ENCODE peak calls at places on chromosomes 5 and 9, in five cellular contexts. J is CD8-positive, alpha-beta T cell; H is IMR-90; N is PC-3; S is CD8-positive, alpha-beta memory T cell. Q is an unnamed sample.

GRCh38 chr9:128624566-128624965 is 32.1 kb downstream of the DYNC2I2 start:
- DNase-seq in J (no peak), H (no peak), N (no peak), S (no peak), Q (no peak)

GRCh38 chr9:113709721-113710120 is 166.4 kb upstream of the ZNF618 start:
- DNase-seq in J (no peak), H (no peak), N (no peak), S (no peak), Q (no peak)

GRCh38 chr5:80229902-80230255 is 26.0 kb downstream of the SERINC5 start:
- DNase-seq in J (no peak), H (no peak), N (no peak), S (no peak), Q (no peak)

GRCh38 chr5:149857499-149857898 is 87.1 kb downstream of the PDE6A start:
- DNase-seq in J (no peak), H (no peak), N (peak; percentile 71), S (no peak), Q (peak; percentile 61)

GRCh38 chr5:147321569-147321968 is 86.7 kb downstream of the STK32A start:
- DNase-seq in J (no peak), H (no peak), N (no peak), S (no peak), Q (no peak)

GRCh38 chr5:69271376-69271775 is 36.7 kb downstream of the CDK7 start:
- DNase-seq in J (no peak), H (peak; percentile 60), N (peak; percentile 2), S (no peak), Q (peak; percentile 67)

GRCh38 chr5:66807743-66808142 is 211.6 kb downstream of the MAST4 start:
- DNase-seq in J (no peak), H (peak; percentile 55), N (peak; percentile 63), S (no peak), Q (peak; percentile 7)

GRCh38 chr5:93274291-93274690 is 306.7 kb downstream of the NR2F1-AS1 start:
- DNase-seq in J (no peak), H (peak; percentile 73), N (peak; percentile 27), S (no peak), Q (no peak)

GRCh38 chr5:133298447-133298846 is 246.6 kb downstream of the HSPA4 start:
- DNase-seq in J (no peak), H (no peak), N (no peak), S (no peak), Q (no peak)

GRCh38 chr9:19464061-19464763 is 55.4 kb downstream of the ACER2 start:
- DNase-seq in J (no peak), H (no peak), N (no peak), S (no peak), Q (no peak)
- H3K4me3 ChIP-seq in J (peak overlapping the region; percentile 56), H (peak overlapping the region; percentile 19), N (peak overlapping the region; percentile 74), S (peak overlapping the region; percentile 49), Q (peak overlapping the region; percentile 38)

GRCh38 chr5:72374844-72375243 is 54.7 kb downstream of the PTCD2 start:
- DNase-seq in J (no peak), H (no peak), N (no peak), S (no peak), Q (no peak)
- H3K27me3 ChIP-seq in J (no peaks in the 10 kb centered on the region), H (no peaks in the 10 kb centered on the region), N (no peaks in the 10 kb centered on the region), S (peaks cover 5% of the 10 kb centered on the region), Q (no peaks in the 10 kb centered on the region)

GRCh38 chr9:98095401-98095800 is 23.6 kb downstream of the TRIM14 start:
- DNase-seq in J (no peak), H (no peak), N (no peak), S (no peak), Q (no peak)

GRCh38 chr9:98094851-98095250 is 24.2 kb downstream of the TRIM14 start:
- DNase-seq in J (no peak), H (no peak), N (no peak), S (no peak), Q (no peak)

GRCh38 chr9:98097836-98098235 is 21.2 kb downstream of the TRIM14 start:
- DNase-seq in J (no peak), H (no peak), N (peak; percentile 18), S (no peak), Q (no peak)

GRCh38 chr9:98094316-98094715 is 24.7 kb downstream of the TRIM14 start:
- DNase-seq in J (no peak), H (no peak), N (no peak), S (no peak), Q (peak; percentile 75)

GRCh38 chr9:98096091-98096490 is 22.9 kb downstream of the TRIM14 start:
- DNase-seq in J (no peak), H (no peak), N (no peak), S (no peak), Q (no peak)
- H3K36me3 ChIP-seq in J (peaks cover 18% of the 10 kb centered on the region), H (peaks cover 1% of the 10 kb centered on the region), N (no peaks in the 10 kb centered on the region), S (peaks cover 23% of the 10 kb centered on the region), Q (peaks cover 12% of the 10 kb centered on the region)

DNA sequence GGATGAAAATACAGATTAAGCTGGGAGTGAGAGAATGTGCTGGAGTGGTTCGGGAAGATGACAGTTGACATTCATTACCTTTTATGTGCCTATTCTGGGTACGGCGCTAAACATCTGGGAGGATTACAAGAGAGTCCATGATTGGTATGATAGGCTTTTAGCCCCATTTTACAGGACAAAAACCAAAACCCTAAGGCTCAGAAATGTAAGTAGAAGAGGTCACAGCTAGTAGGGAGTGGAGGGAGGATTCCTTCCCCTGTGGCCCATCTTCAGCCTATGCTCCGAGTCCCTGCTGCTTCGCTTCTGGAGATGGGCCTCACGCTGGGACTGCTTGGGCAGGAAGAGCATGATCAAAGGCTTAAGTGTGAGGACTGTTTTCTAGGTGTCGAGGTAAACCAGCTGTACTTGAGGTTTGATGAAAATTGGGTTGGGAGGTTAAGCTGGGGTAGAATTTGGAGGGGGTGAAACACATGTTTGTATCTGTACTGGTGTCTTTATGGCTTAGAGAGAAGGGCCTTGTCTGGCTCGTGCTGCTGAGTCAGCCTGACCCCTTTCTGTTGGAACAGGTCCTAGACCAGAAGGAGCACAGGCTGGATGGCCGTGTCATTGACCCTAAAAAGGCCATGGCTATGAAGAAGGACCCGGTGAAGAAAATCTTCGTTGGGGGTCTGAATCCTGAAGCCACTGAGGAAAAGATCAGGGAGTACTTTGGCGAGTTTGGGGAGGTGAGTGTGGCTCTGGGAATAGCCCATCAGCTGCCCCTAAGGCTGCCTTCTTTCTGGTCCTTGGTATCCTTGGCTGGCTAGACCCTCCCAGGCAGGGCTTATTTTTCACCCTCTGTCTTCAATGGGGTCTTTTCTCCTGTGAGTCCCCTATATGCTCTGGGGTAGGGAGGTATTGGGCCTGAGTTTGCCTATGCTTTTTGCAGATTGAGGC is 2.1 kb downstream of the HNRNPAB start:
- DNase-seq in J (no peak), H (peak; percentile 23), N (no peak), S (no peak), Q (peak; percentile 46)
- H3K4me3 ChIP-seq in J (peak overlapping the region; percentile 65), H (peak overlapping the region; percentile 70), N (peak overlapping the region; percentile 92), S (peak overlapping the region; percentile 91), Q (peak overlapping the region; percentile 90)

DNA sequence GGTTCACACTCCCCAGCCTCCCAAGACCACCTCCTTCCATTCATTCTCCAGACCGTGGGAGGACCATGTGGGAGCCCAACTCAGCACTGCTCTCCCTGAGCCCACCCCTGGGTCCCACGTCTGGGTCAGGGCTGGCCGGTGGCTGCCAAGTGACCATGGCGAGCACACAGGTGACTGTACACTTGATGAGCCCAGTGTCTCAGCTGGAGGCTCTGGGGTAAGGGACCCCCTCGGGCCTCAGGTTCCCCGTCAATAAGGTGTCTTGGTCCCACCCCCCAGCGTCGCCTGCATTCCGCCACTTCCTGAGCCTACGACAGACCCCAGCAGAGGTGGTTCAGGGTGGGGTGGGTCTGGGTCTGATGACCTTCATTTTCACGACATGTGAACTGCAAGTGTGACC is 38.8 kb downstream of the HK3 start:
- DNase-seq in J (no peak), H (no peak), N (no peak), S (no peak), Q (no peak)
- H3K27me3 ChIP-seq in J (no peaks in the 10 kb centered on the region), H (peaks cover 61% of the 10 kb centered on the region), N (peaks cover 8% of the 10 kb centered on the region), S (peaks cover 21% of the 10 kb centered on the region), Q (peaks cover 35% of the 10 kb centered on the region)

GRCh38 chr9:136517012-136517743 is 28.7 kb downstream of the NOTCH1 start:
- DNase-seq in J (no peak), H (no peak), N (no peak), S (no peak), Q (no peak)

GRCh38 chr9:136513191-136513590 is 30.4 kb upstream of the SEC16A start:
- DNase-seq in J (no peak), H (no peak), N (no peak), S (no peak), Q (no peak)

GRCh38 chr9:136516191-136516654 is 29.6 kb downstream of the NOTCH1 start:
- DNase-seq in J (no peak), H (no peak), N (no peak), S (no peak), Q (no peak)

GRCh38 chr9:136514022-136514714 is 31.3 kb upstream of the SEC16A start:
- DNase-seq in J (no peak), H (no peak), N (no peak), S (no peak), Q (no peak)

GRCh38 chr9:136515276-136515675 is 30.6 kb downstream of the NOTCH1 start:
- DNase-seq in J (no peak), H (no peak), N (no peak), S (no peak), Q (no peak)
- H3K36me3 ChIP-seq in J (peaks cover 33% of the 10 kb centered on the region), H (peaks cover 76% of the 10 kb centered on the region), N (peaks cover 2% of the 10 kb centered on the region), S (peaks cover 8% of the 10 kb centered on the region), Q (peaks cover 3% of the 10 kb centered on the region)

DNA sequence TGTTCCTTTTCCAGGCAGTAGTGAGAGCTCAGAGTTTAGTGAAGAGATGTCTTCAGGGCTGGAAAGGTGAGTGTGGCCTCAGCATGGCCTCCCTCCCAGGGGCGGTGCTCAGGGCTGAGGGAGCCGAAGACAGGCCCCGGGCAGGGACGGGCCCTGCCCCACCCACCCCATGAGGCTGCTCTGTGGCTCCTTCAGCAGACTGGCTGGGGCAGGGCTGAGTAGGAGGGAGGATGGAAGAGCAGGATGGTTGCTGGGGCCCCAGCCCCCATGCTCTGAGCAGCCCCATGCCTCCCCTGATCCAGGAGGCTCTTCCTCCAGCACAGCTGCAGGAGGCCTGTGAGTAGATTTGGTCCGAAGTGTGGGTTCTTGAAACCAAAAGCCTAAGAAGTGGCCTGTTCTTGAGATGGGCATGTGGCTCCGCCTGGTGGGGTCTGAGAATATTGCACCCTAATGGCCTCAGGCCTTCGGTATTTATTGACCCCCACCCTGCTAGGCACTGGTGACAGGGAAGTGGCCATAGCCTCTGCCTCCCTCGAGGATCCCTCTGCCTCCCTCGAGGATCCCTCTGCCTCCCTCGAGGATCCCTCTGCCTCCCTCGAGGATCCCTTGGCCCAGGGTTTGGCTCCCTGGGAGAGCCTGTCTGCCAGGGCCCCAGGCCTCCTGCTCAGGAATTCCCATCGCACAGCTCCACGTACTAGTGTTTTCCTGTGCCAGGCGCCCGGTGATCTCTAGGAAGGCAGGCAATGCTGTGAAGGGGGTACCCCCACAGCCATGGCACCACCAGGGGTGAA is 65.4 kb upstream of the GARNL3 start:
- DNase-seq in J (peak; percentile 87), H (peak; percentile 82), N (peak; percentile 78), S (peak; percentile 82), Q (peak; percentile 55)
- H3K4me3 ChIP-seq in J (no peak overlapping the region), H (no peak overlapping the region), N (no peak overlapping the region), S (no peak overlapping the region), Q (no peak overlapping the region)

GRCh38 chr9:126614455-126615248 is 924 bp downstream of the LMX1B start:
- DNase-seq in J (no peak), H (no peak), N (no peak), S (no peak), Q (no peak)

GRCh38 chr9:126615251-126615790 is 1.6 kb downstream of the LMX1B start:
- DNase-seq in J (no peak), H (peak; percentile 4), N (no peak), S (no peak), Q (no peak)

GRCh38 chr9:126612813-126613641 is 701 bp upstream of the LMX1B start:
- DNase-seq in J (no peak), H (no peak), N (no peak), S (no peak), Q (no peak)

GRCh38 chr9:126613656-126614055 is at the start of gene LMX1B:
- DNase-seq in J (no peak), H (peak; percentile 17), N (no peak), S (no peak), Q (peak; percentile 83)

GRCh38 chr9:126614088-126614454 is 343 bp downstream of the LMX1B start:
- DNase-seq in J (no peak), H (no peak), N (no peak), S (no peak), Q (peak; percentile 36)
- H3K27me3 ChIP-seq in J (peaks cover 32% of the 10 kb centered on the region), H (peaks cover 96% of the 10 kb centered on the region), N (peaks cover 35% of the 10 kb centered on the region), S (peaks cover 45% of the 10 kb centered on the region), Q (no peaks in the 10 kb centered on the region)

Q was measured in MG63.